ENCODE peak calls at places on chromosomes 16 and 17, in four cellular contexts. One of them, this sample, is unnamed.

GRCh38 chr17:50944054-50944901 is 78.1 kb upstream of the TOB1 start:
- DNase-seq in omental fat pad: no peak
- DNase-seq in WTC11: peak
- DNase-seq in mesenchymal stem cell: peak
- DNase-seq in this sample: peak

GRCh38 chr16:19860146-19861030 is 24.3 kb downstream of the GPRC5B start:
- DNase-seq in mesenchymal stem cell: peak
- DNase-seq in omental fat pad: no peak
- DNase-seq in WTC11: no peak
- DNase-seq in this sample: no peak

GRCh38 chr16:11245988-11246387 is 10.0 kb downstream of the SOCS1 start:
- DNase-seq in WTC11: no peak
- DNase-seq in omental fat pad: no peak
- DNase-seq in mesenchymal stem cell: no peak
- DNase-seq in this sample: no peak

GRCh38 chr16:77211880-77212735 is 12.9 kb downstream of the SYCE1L start:
- DNase-seq in omental fat pad: no peak
- DNase-seq in mesenchymal stem cell: peak
- DNase-seq in WTC11: peak
- DNase-seq in this sample: no peak

GRCh38 chr17:55433629-55434422 is 12.2 kb upstream of the MMD start:
- DNase-seq in mesenchymal stem cell: peak
- DNase-seq in omental fat pad: no peak
- DNase-seq in WTC11: no peak
- DNase-seq in this sample: no peak

GRCh38 chr17:8222380-8222629 is 11.9 kb upstream of the AURKB start:
- DNase-seq in omental fat pad: no peak
- DNase-seq in mesenchymal stem cell: no peak
- DNase-seq in WTC11: no peak
- DNase-seq in this sample: no peak

GRCh38 chr17:42133461-42134041 is 10.9 kb downstream of the HSPB9 start:
- DNase-seq in WTC11: no peak
- DNase-seq in mesenchymal stem cell: no peak
- DNase-seq in omental fat pad: no peak
- DNase-seq in this sample: no peak

GRCh38 chr16:4309833-4310266 is 6.0 kb upstream of the GLIS2 start:
- DNase-seq in WTC11: peak
- DNase-seq in omental fat pad: no peak
- DNase-seq in mesenchymal stem cell: peak
- DNase-seq in this sample: no peak

GRCh38 chr16:85173981-85174751 is 61.9 kb upstream of the CIBAR2 start:
- DNase-seq in omental fat pad: no peak
- DNase-seq in WTC11: no peak
- DNase-seq in mesenchymal stem cell: peak
- DNase-seq in this sample: no peak

GRCh38 chr17:76382305-76382802 is 2.1 kb upstream of the SPHK1 start:
- DNase-seq in WTC11: peak
- DNase-seq in omental fat pad: peak
- DNase-seq in mesenchymal stem cell: no peak
- DNase-seq in this sample: peak

GRCh38 chr17:1511290-1511689 is 5.1 kb downstream of the INPP5K start:
- DNase-seq in omental fat pad: no peak
- DNase-seq in mesenchymal stem cell: no peak
- DNase-seq in WTC11: no peak
- DNase-seq in this sample: no peak

GRCh38 chr16:24151482-24151939 is 104.6 kb upstream of the CACNG3 start:
- DNase-seq in mesenchymal stem cell: peak
- DNase-seq in WTC11: no peak
- DNase-seq in omental fat pad: no peak
- DNase-seq in this sample: no peak

GRCh38 chr17:66025551-66025950 is 166.4 kb downstream of the CEP112 start:
- DNase-seq in omental fat pad: no peak
- DNase-seq in WTC11: no peak
- DNase-seq in mesenchymal stem cell: no peak
- DNase-seq in this sample: no peak

GRCh38 chr16:65229191-65229662 is 107.4 kb upstream of the CDH11 start:
- DNase-seq in omental fat pad: no peak
- DNase-seq in WTC11: no peak
- DNase-seq in mesenchymal stem cell: peak
- DNase-seq in this sample: no peak

GRCh38 chr16:68444058-68444657 is 4.2 kb downstream of the SMPD3 start:
- DNase-seq in mesenchymal stem cell: peak
- DNase-seq in WTC11: peak
- DNase-seq in omental fat pad: no peak
- DNase-seq in this sample: no peak

GRCh38 chr16:85626191-85626951 is 13.2 kb downstream of the GSE1 start:
- DNase-seq in mesenchymal stem cell: peak
- DNase-seq in WTC11: peak
- DNase-seq in omental fat pad: no peak
- DNase-seq in this sample: no peak

GRCh38 chr16:58755989-58756649 is 22.0 kb upstream of the GOT2 start:
- DNase-seq in WTC11: peak
- DNase-seq in mesenchymal stem cell: peak
- DNase-seq in omental fat pad: no peak
- DNase-seq in this sample: peak

GRCh38 chr17:38798614-38799500 is 499 bp downstream of the PIP4K2B start:
- DNase-seq in WTC11: no peak
- DNase-seq in mesenchymal stem cell: peak
- DNase-seq in omental fat pad: no peak
- DNase-seq in this sample: peak

GRCh38 chr17:48102700-48103378 is 1.6 kb upstream of the CBX1 start:
- DNase-seq in WTC11: no peak
- DNase-seq in mesenchymal stem cell: no peak
- DNase-seq in omental fat pad: no peak
- DNase-seq in this sample: no peak

GRCh38 chr16:1177053-1177452 is 24.1 kb downstream of the CACNA1H start:
- DNase-seq in WTC11: no peak
- DNase-seq in omental fat pad: no peak
- DNase-seq in mesenchymal stem cell: no peak
- DNase-seq in this sample: no peak

GRCh38 chr16:56246051-56246817 is 54.9 kb downstream of the GNAO1 start:
- DNase-seq in WTC11: no peak
- DNase-seq in omental fat pad: no peak
- DNase-seq in mesenchymal stem cell: peak
- DNase-seq in this sample: peak

GRCh38 chr17:11898526-11899235 is 98.6 kb downstream of the ZNF18 start:
- DNase-seq in mesenchymal stem cell: no peak
- DNase-seq in WTC11: no peak
- DNase-seq in omental fat pad: no peak
- DNase-seq in this sample: no peak

GRCh38 chr16:66278111-66278531 is 88.4 kb upstream of the CDH5 start:
- DNase-seq in omental fat pad: no peak
- DNase-seq in WTC11: no peak
- DNase-seq in mesenchymal stem cell: no peak
- DNase-seq in this sample: no peak

GRCh38 chr17:10135539-10136257 is 62.7 kb downstream of the GAS7 start:
- DNase-seq in omental fat pad: no peak
- DNase-seq in WTC11: no peak
- DNase-seq in mesenchymal stem cell: peak
- DNase-seq in this sample: peak

GRCh38 chr16:78516006-78516405 is 416.6 kb downstream of the WWOX start:
- DNase-seq in omental fat pad: no peak
- DNase-seq in WTC11: no peak
- DNase-seq in mesenchymal stem cell: no peak
- DNase-seq in this sample: no peak

This sample was measured in tibial nerve.